ENCODE peak calls at places on chromosomes 5 and 9, in ten cellular contexts. J, F, L, Y, I, S, U, X, T and O are unnamed samples.

GRCh38 chr5:172714491-172715420 is 56.2 kb downstream of the DUSP1 start:
- DNase-seq in J (peak; percentile 17), F (peak; percentile 47), L (peak; percentile 75), Y (peak; percentile 60), I (peak; percentile 28), S (peak; percentile 48), U (peak; percentile 25), X (peak; percentile 75), T (peak; percentile 69), O (peak; percentile 14)

GRCh38 chr5:138911441-138911840 is 36.3 kb upstream of the LRRTM2 start:
- DNase-seq in J (no peak), F (no peak), L (no peak), Y (no peak), I (no peak), S (no peak), U (no peak), X (no peak), T (no peak), O (no peak)

GRCh38 chr5:158979749-158980521 is 119.8 kb downstream of the EBF1 start:
- DNase-seq in J (no peak), F (no peak), L (no peak), Y (no peak), I (no peak), S (no peak), U (no peak), X (no peak), T (peak; percentile 14), O (no peak)

GRCh38 chr5:113171520-113171919 is 194.9 kb downstream of the DCP2 start:
- DNase-seq in J (no peak), F (no peak), L (no peak), Y (no peak), I (no peak), S (no peak), U (no peak), X (no peak), T (no peak), O (no peak)

GRCh38 chr5:142561486-142562097 is 124.3 kb downstream of the FGF1 start:
- DNase-seq in J (no peak), F (no peak), L (no peak), Y (no peak), I (no peak), S (no peak), U (no peak), X (no peak), T (peak; percentile 12), O (no peak)

GRCh38 chr9:121537283-121537682 is 37.6 kb upstream of the GGTA1 start:
- DNase-seq in J (no peak), F (no peak), L (no peak), Y (no peak), I (no peak), S (no peak), U (no peak), X (no peak), T (no peak), O (no peak)

GRCh38 chr9:110101531-110102161 is 106.3 kb downstream of the C9orf152 start:
- DNase-seq in J (no peak), F (no peak), L (no peak), Y (no peak), I (no peak), S (no peak), U (no peak), X (no peak), T (no peak), O (no peak)

GRCh38 chr9:17906204-17906840 is 327.5 kb downstream of the SH3GL2 start:
- DNase-seq in J (no peak), F (no peak), L (no peak), Y (no peak), I (peak; percentile 30), S (no peak), U (no peak), X (no peak), T (no peak), O (no peak)

GRCh38 chr9:72721086-72721485 is 199.7 kb downstream of the TMC1 start:
- DNase-seq in J (no peak), F (no peak), L (no peak), Y (no peak), I (no peak), S (no peak), U (no peak), X (no peak), T (no peak), O (no peak)

GRCh38 chr5:40570408-40571129 is 109.1 kb upstream of the PTGER4 start:
- DNase-seq in J (no peak), F (no peak), L (no peak), Y (no peak), I (no peak), S (no peak), U (no peak), X (no peak), T (peak; percentile 33), O (no peak)

GRCh38 chr9:114096041-114096511 is 3.0 kb downstream of the KIF12 start:
- DNase-seq in J (no peak), F (no peak), L (peak; percentile 25), Y (no peak), I (no peak), S (no peak), U (no peak), X (no peak), T (no peak), O (no peak)

GRCh38 chr5:43437062-43437660 is 25.0 kb upstream of the CCL28 start:
- DNase-seq in J (no peak), F (no peak), L (no peak), Y (no peak), I (no peak), S (no peak), U (no peak), X (no peak), T (no peak), O (no peak)

GRCh38 chr9:22622823-22623222 is 176.2 kb downstream of the DMRTA1 start:
- DNase-seq in J (no peak), F (no peak), L (no peak), Y (no peak), I (no peak), S (no peak), U (no peak), X (no peak), T (no peak), O (no peak)